ENCODE peak calls at places on chromosomes 16 and 17, in six cellular contexts. Y is small intestine, B is AG04449, N is lower leg skin, L is AG09309, W is gastrocnemius medialis. F is an unnamed sample.

GRCh38 chr16:85900031-85900792 is 1.2 kb downstream of the IRF8 start:
- DNase-seq in L (no peak), W (no peak), N (no peak), Y (peak), B (no peak), F (no peak)

GRCh38 chr16:20102521-20102920 is 28.8 kb upstream of the GPR139 start:
- DNase-seq in W (no peak), B (no peak), Y (no peak), L (no peak), N (no peak), F (no peak)

GRCh38 chr17:30148376-30148775 is 31.8 kb downstream of the NSRP1 start:
- DNase-seq in B (no peak), N (no peak), Y (no peak), L (no peak), W (no peak), F (no peak)

GRCh38 chr17:40545660-40546059 is 19.6 kb downstream of the CCR7 start:
- DNase-seq in B (no peak), N (no peak), Y (no peak), W (no peak), L (no peak), F (no peak)

GRCh38 chr16:70770291-70770967 is 30.5 kb downstream of the VAC14 start:
- DNase-seq in B (no peak), Y (no peak), L (no peak), W (no peak), N (no peak), F (no peak)

GRCh38 chr17:13384626-13385025 is 217.1 kb downstream of the HS3ST3A1 start:
- DNase-seq in N (no peak), L (no peak), B (no peak), W (no peak), Y (no peak), F (no peak)

GRCh38 chr17:33115957-33116680 is 124.5 kb downstream of the SPACA3 start:
- DNase-seq in B (no peak), Y (no peak), L (no peak), W (no peak), N (no peak), F (no peak)

GRCh38 chr17:48375356-48375755 is 54.7 kb downstream of the SKAP1 start:
- DNase-seq in B (peak), Y (no peak), N (no peak), W (no peak), L (no peak), F (no peak)

GRCh38 chr16:51153275-51153991 is 2.4 kb upstream of the SALL1 start:
- DNase-seq in B (no peak), W (no peak), L (no peak), Y (no peak), N (no peak), F (no peak)

GRCh38 chr17:57880086-57880456 is 30.2 kb upstream of the MRPS23 start:
- DNase-seq in N (no peak), L (no peak), W (no peak), Y (peak), B (no peak), F (no peak)

GRCh38 chr17:65108152-65108551 is 29.0 kb upstream of the RGS9 start:
- DNase-seq in Y (no peak), W (no peak), L (no peak), N (no peak), B (no peak), F (no peak)

GRCh38 chr17:65332375-65332774 is 195.2 kb downstream of the RGS9 start:
- DNase-seq in Y (no peak), N (no peak), W (no peak), L (peak), B (peak), F (no peak)

GRCh38 chr17:78724999-78725398 is 57.1 kb downstream of the CYTH1 start:
- DNase-seq in Y (no peak), N (no peak), W (no peak), L (no peak), B (no peak), F (no peak)

GRCh38 chr17:78724544-78724943 is 57.5 kb downstream of the CYTH1 start:
- DNase-seq in Y (no peak), N (no peak), B (no peak), W (peak), L (no peak), F (no peak)

GRCh38 chr17:78723001-78723796 is 58.9 kb downstream of the CYTH1 start:
- DNase-seq in B (no peak), W (no peak), Y (no peak), N (no peak), L (no peak), F (no peak)

GRCh38 chr17:78725448-78726021 is 56.5 kb downstream of the CYTH1 start:
- DNase-seq in L (no peak), W (no peak), N (no peak), Y (no peak), B (no peak), F (no peak)

DNA sequence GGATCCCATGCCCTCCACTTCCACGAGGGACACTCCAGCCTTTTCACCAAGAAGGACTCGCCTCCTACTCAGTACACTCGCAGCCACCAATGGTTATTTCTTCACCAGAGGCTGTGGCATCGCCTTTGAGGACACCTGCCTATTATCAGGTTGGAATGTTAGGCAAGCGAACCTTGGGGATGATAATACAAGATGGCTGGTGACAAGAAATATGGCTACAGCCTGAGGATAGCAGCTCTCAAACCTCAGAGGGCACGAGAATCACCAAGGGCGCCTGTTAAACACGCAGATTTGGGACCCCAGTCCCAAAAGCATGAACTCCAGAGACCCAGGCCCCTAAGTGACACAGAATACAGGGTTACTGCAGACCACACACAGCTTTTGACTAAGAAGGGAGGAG is 58.1 kb downstream of the CYTH1 start:
- DNase-seq in B (no peak), L (no peak), Y (no peak), W (no peak), N (no peak), F (no peak)
- H3K4me3 ChIP-seq in B (no peak), L (no peak), Y (no peak), W (no peak), N (no peak), F (no peak)

DNA sequence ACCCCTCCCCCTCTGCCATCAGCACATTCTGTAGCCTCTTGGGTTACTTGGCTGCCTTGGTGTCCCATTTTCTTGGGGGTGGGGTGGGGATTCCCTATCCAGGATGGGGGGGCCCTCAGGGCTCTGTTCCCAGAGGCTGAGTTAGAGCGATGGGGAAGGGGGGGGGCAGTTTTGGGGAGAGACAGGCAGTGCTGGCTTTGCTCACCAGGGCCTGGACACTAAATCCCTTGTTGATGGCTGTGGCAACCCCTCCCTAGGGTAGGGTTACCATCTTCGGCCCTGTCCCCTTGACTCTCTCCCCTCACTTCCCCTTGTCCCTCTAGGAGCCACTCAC is 679 bp upstream of the ATP2A1 start:
- DNase-seq in W (no peak), N (no peak), L (no peak), Y (no peak), B (no peak), F (no peak)
- H3K4me3 ChIP-seq in W (peak), N (no peak), L (no peak), Y (no peak), B (no peak), F (no peak)

DNA sequence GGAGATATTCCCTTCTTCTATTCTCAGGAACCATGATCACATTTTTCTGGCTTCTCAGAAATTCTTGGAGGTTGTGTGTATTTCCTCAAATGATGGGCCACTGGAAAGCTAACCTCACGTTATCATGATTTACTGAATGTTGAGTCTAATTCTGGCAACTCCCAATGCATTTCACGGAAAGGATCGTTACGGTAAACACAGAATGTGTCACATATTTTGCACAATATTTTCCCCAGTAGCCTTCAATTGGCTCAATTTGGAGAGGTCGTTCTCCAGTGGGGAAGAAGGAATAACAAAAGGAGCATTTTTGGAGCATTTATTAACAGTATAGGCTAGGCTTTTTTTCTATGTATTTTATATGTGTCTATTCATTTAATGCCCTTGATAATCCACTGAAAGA is 450.3 kb downstream of the HAPSTR1 start:
- DNase-seq in Y (no peak), L (no peak), W (no peak), B (no peak), N (no peak), F (no peak)
- H3K4me3 ChIP-seq in Y (no peak), L (no peak), W (no peak), B (no peak), N (no peak), F (no peak)

GRCh38 chr16:30472328-30472942 is at the start of gene ITGAL:
- DNase-seq in L (no peak), W (peak), Y (peak), N (peak), B (no peak), F (peak)
- H3K4me3 ChIP-seq in L (no peak), W (no peak), Y (peak), N (no peak), B (no peak), F (no peak)

DNA sequence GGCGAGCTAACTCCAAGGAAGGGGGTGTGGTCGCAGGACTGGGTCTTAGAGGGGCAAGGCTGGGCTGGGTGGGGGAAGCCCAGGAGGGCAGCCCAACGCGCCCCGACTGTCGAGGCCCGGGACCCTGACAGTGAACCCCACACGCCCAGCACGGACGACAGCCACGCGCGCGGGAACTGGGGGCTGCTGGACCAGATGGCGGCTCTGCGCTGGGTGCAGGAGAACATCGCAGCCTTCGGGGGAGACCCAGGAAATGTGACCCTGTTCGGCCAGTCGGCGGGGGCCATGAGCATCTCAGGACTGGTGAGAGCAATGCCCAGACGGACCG is 12.7 kb downstream of the CES4A start:
- DNase-seq in W (no peak), Y (no peak), L (no peak), N (no peak), B (no peak), F (no peak)
- H3K4me3 ChIP-seq in W (peak), Y (peak), L (peak), N (no peak), B (peak), F (peak)

GRCh38 chr16:69559164-69559563 is 6.6 kb upstream of the NFAT5 start:
- DNase-seq in W (no peak), N (no peak), Y (no peak), L (no peak), B (no peak), F (no peak)

GRCh38 chr16:69554495-69554894 is 11.3 kb upstream of the NFAT5 start:
- DNase-seq in Y (no peak), L (no peak), B (no peak), W (no peak), N (no peak), F (no peak)

GRCh38 chr16:69555437-69555836 is 10.3 kb upstream of the NFAT5 start:
- DNase-seq in N (no peak), W (no peak), L (no peak), Y (peak), B (no peak), F (no peak)

GRCh38 chr16:69553332-69553731 is 12.4 kb upstream of the NFAT5 start:
- DNase-seq in B (no peak), W (no peak), Y (no peak), N (no peak), L (no peak), F (no peak)

GRCh38 chr16:69555867-69556266 is 9.9 kb upstream of the NFAT5 start:
- DNase-seq in B (no peak), N (no peak), L (no peak), W (no peak), Y (no peak), F (no peak)
- H3K4me3 ChIP-seq in B (no peak), N (no peak), L (no peak), W (no peak), Y (no peak), F (no peak)

F was measured in right atrium auricular region.